ENCODE peak calls at places on chromosomes 12 and 14, in five cellular contexts. K is heart left ventricle, T is DND-41, E is GM23248, Y is pancreas. M is an unnamed sample.

GRCh38 chr14:58815046-58815701 is 177.4 kb downstream of the DACT1 start:
- DNase-seq in K (no peak), T (no peak), E (peak), Y (no peak), M (no peak)

GRCh38 chr12:57268264-57268663 is 17.3 kb upstream of the STAC3 start:
- DNase-seq in K (no peak), T (no peak), E (peak), Y (no peak), M (no peak)

GRCh38 chr14:75373616-75374015 is 54.2 kb upstream of the JDP2 start:
- DNase-seq in K (no peak), T (no peak), E (no peak), Y (no peak), M (no peak)

GRCh38 chr12:125696044-125696443 is 630.8 kb downstream of the AACS start:
- DNase-seq in K (no peak), T (no peak), E (no peak), Y (no peak), M (no peak)

GRCh38 chr14:50333010-50333409 is 20.9 kb downstream of the DMAC2L start:
- DNase-seq in K (peak), T (no peak), E (peak), Y (no peak), M (no peak)

GRCh38 chr14:64109821-64110554 is 184.2 kb downstream of the ESR2 start:
- DNase-seq in K (no peak), T (no peak), E (peak), Y (no peak), M (no peak)

GRCh38 chr14:35403085-35403396 is 1.5 kb downstream of the NFKBIA start:
- DNase-seq in K (peak), T (no peak), E (peak), Y (no peak), M (no peak)

GRCh38 chr14:77674931-77675330 is 32.9 kb downstream of the ALKBH1 start:
- DNase-seq in K (no peak), T (no peak), E (no peak), Y (no peak), M (no peak)

GRCh38 chr12:114684098-114684869 is at the start of gene TBX3:
- DNase-seq in K (peak), T (no peak), E (peak), Y (peak), M (peak)

GRCh38 chr12:90677552-90677951 is 277.4 kb downstream of the CCER1 start:
- DNase-seq in K (no peak), T (no peak), E (no peak), Y (no peak), M (no peak)

GRCh38 chr12:1670244-1670814 is 20.5 kb upstream of the ADIPOR2 start:
- DNase-seq in K (no peak), T (no peak), E (no peak), Y (no peak), M (no peak)

GRCh38 chr12:78120866-78121590 is 290.3 kb downstream of the NAV3 start:
- DNase-seq in K (no peak), T (no peak), E (peak), Y (no peak), M (peak)

GRCh38 chr12:105492591-105492990 is 162.1 kb downstream of the C12orf75 start:
- DNase-seq in K (no peak), T (no peak), E (peak), Y (no peak), M (no peak)

GRCh38 chr12:113161415-113162016 is 12.0 kb downstream of the CFAP73 start:
- DNase-seq in K (no peak), T (peak), E (no peak), Y (no peak), M (peak)

GRCh38 chr14:51248041-51248987 is 8.3 kb downstream of the TMX1 start:
- DNase-seq in K (no peak), T (no peak), E (no peak), Y (no peak), M (no peak)

GRCh38 chr14:90675399-90675798 is 140.8 kb downstream of the TTC7B start:
- DNase-seq in K (peak), T (no peak), E (peak), Y (no peak), M (no peak)

GRCh38 chr12:56382611-56383010 is 20.0 kb upstream of the APOF start:
- DNase-seq in K (no peak), T (no peak), E (no peak), Y (no peak), M (no peak)

GRCh38 chr12:120060196-120060595 is 56.4 kb downstream of the RAB35 start:
- DNase-seq in K (no peak), T (no peak), E (no peak), Y (no peak), M (no peak)

GRCh38 chr12:66514581-66514980 is 164.3 kb downstream of the GRIP1 start:
- DNase-seq in K (no peak), T (no peak), E (peak), Y (no peak), M (no peak)

GRCh38 chr14:76715927-76716200 is 45.4 kb upstream of the VASH1 start:
- DNase-seq in K (no peak), T (no peak), E (no peak), Y (no peak), M (no peak)

GRCh38 chr14:50524071-50524470 is 8.3 kb downstream of the MAP4K5 start:
- DNase-seq in K (no peak), T (no peak), E (no peak), Y (no peak), M (no peak)

GRCh38 chr12:109193896-109194295 is 77.5 kb downstream of the ACACB start:
- DNase-seq in K (no peak), T (no peak), E (no peak), Y (no peak), M (no peak)

GRCh38 chr12:48002179-48002601 is 2.1 kb downstream of the COL2A1 start:
- DNase-seq in K (no peak), T (no peak), E (peak), Y (no peak), M (no peak)

GRCh38 chr14:45559626-45560025 is 306.6 kb upstream of the MIS18BP1 start:
- DNase-seq in K (no peak), T (no peak), E (no peak), Y (no peak), M (no peak)

GRCh38 chr14:86802726-86803125 is 1190.3 kb downstream of the GALC start:
- DNase-seq in K (no peak), T (no peak), E (no peak), Y (no peak), M (no peak)

GRCh38 chr14:23056257-23056955 is 914 bp downstream of the CDH24 start:
- DNase-seq in K (peak), T (peak), E (peak), Y (peak), M (peak)

GRCh38 chr14:69850086-69850735 is 29.0 kb upstream of the SMOC1 start:
- DNase-seq in K (no peak), T (no peak), E (no peak), Y (no peak), M (no peak)

GRCh38 chr12:31756977-31757420 is 28.2 kb upstream of the AMN1 start:
- DNase-seq in K (no peak), T (no peak), E (peak), Y (no peak), M (no peak)

GRCh38 chr14:103408491-103409155 is 23.4 kb downstream of the MARK3 start:
- DNase-seq in K (no peak), T (no peak), E (no peak), Y (no peak), M (no peak)

GRCh38 chr14:101858791-101859537 is 97.5 kb downstream of the PPP2R5C start:
- DNase-seq in K (no peak), T (no peak), E (no peak), Y (no peak), M (no peak)

GRCh38 chr12:13591488-13591887 is 389.9 kb downstream of the GRIN2B start:
- DNase-seq in K (no peak), T (no peak), E (no peak), Y (no peak), M (no peak)

GRCh38 chr12:92403210-92404175 is 257.8 kb upstream of the BTG1 start:
- DNase-seq in K (no peak), T (peak), E (no peak), Y (no peak), M (peak)

GRCh38 chr12:110301065-110301806 is 20.2 kb downstream of the ATP2A2 start:
- DNase-seq in K (peak), T (no peak), E (peak), Y (no peak), M (no peak)

GRCh38 chr12:102474438-102475064 is 5.8 kb downstream of the IGF1 start:
- DNase-seq in K (no peak), T (no peak), E (peak), Y (no peak), M (no peak)

GRCh38 chr12:68011206-68011881 is 22.1 kb downstream of the IFNG-AS1 start:
- DNase-seq in K (no peak), T (no peak), E (no peak), Y (no peak), M (no peak)

GRCh38 chr12:68012712-68013111 is 23.5 kb downstream of the IFNG-AS1 start:
- DNase-seq in K (no peak), T (no peak), E (peak), Y (no peak), M (no peak)

GRCh38 chr12:68013181-68013580 is 23.9 kb downstream of the IFNG-AS1 start:
- DNase-seq in K (no peak), T (no peak), E (no peak), Y (no peak), M (no peak)

GRCh38 chr12:68016136-68016535 is 26.9 kb downstream of the IFNG-AS1 start:
- DNase-seq in K (no peak), T (no peak), E (no peak), Y (no peak), M (no peak)

GRCh38 chr12:68011882-68012207 is 22.6 kb downstream of the IFNG-AS1 start:
- DNase-seq in K (no peak), T (no peak), E (peak), Y (no peak), M (peak)
- H3K4me3 ChIP-seq in K (no peak), T (no peak), E (no peak), Y (no peak), M (no peak)

DNA sequence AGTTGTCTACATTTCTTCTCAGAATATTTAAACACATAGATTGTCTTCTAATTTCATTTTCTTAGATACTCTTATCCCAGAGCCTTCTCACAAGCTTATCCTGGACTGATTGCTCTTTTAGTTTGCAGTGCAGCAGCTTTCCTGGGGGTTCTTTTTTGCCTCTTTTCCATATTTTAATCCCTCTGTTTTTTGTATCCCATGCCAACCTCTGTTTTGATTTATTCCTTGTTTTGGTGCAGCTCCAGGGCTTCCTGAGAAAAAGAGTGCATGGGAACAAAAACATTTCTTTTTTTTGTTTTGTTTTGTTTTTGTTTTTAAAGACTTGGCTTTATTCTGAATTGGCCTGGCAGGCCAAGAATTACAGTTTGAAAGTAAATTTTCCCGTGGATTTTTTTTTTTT is 36.8 kb downstream of the TBC1D15 start:
- DNase-seq in K (no peak), T (no peak), E (no peak), Y (no peak), M (no peak)
- H3K4me3 ChIP-seq in K (no peak), T (no peak), E (no peak), Y (no peak), M (no peak)

GRCh38 chr12:93536111-93536765 is 36.2 kb upstream of the SOCS2 start:
- DNase-seq in K (no peak), T (no peak), E (no peak), Y (no peak), M (no peak)
- H3K4me3 ChIP-seq in K (no peak), T (no peak), E (no peak), Y (no peak), M (no peak)

DNA sequence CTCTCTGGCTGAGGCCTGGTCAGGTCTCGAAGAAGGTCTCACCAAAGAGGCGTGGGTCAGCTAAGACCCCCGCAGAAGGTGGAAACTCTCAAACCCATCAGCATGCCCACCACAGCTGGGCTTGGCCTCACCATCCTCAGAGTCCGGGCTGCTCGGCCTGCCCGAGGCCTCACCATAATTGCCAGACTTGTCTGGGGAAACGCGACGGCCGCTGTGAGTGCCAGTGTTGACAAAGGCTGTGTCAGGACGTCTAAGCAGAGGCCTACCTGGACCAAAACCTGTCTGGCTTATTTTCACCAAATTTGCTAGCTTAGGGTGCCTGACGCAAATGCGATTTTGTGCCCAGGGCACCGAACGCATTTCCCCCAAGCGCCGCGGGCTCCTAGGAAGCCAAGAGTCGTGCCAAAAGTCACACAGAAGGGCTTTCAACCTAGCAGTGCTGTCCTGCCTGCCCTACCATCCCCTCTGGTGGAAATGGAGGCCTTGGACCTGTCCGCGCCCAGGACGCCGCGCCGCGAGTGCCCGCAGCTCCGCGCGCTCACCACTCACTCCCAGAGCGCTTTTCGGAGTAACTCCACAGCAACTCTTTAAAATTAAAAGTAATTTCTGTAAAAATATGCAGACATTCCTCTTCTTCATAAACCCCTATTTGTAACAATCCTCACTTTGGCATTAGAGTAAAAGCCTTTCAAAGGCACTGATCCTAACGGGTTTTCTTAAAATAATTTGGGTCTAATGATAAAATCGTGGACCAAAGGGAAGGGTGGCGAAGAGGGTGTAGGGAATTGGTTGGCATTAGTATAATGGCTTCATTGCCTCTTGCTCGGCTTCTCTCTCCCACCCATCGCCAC is 1.2 kb upstream of the ALX1 start:
- DNase-seq in K (no peak), T (no peak), E (no peak), Y (peak), M (no peak)
- H3K4me3 ChIP-seq in K (no peak), T (no peak), E (no peak), Y (no peak), M (no peak)

GRCh38 chr14:55043528-55043927 is 7.9 kb upstream of the MAPK1IP1L start:
- DNase-seq in K (no peak), T (no peak), E (no peak), Y (no peak), M (no peak)
- H3K4me3 ChIP-seq in K (no peak), T (no peak), E (no peak), Y (no peak), M (no peak)

M was measured in Jurkat, Clone E6-1.